ENCODE peak calls at places on chromosomes 4 and X, in seven cellular contexts. E, P, Y, B, X, A and O are unnamed samples.

GRCh38 chrX:129694805-129695204 is 40.0 kb upstream of the APLN start:
- DNase-seq in E (no peak), P (no peak), Y (no peak), B (no peak), X (no peak), A (no peak), O (no peak)

GRCh38 chrX:17546356-17546755 is 171.4 kb downstream of the NHS start:
- DNase-seq in E (no peak), P (no peak), Y (no peak), B (no peak), X (no peak), A (no peak), O (no peak)

GRCh38 chr4:175087156-175087555 is 169.0 kb downstream of the ADAM29 start:
- DNase-seq in E (no peak), P (no peak), Y (no peak), B (no peak), X (no peak), A (no peak), O (no peak)

GRCh38 chrX:39613508-39613921 is 484.2 kb downstream of the BCOR start:
- DNase-seq in E (no peak), P (no peak), Y (peak; percentile 30), B (peak; percentile 84), X (peak; percentile 29), A (peak; percentile 40), O (no peak)

GRCh38 chrX:34559325-34559724 is 97.8 kb downstream of the TMEM47 start:
- DNase-seq in E (no peak), P (no peak), Y (no peak), B (peak; percentile 72), X (no peak), A (no peak), O (no peak)

GRCh38 chrX:43643662-43644061 is 12.4 kb upstream of the MAOA start:
- DNase-seq in E (no peak), P (no peak), Y (no peak), B (no peak), X (no peak), A (no peak), O (no peak)

GRCh38 chr4:134145369-134145768 is 56.2 kb downstream of the PABPC4L start:
- DNase-seq in E (no peak), P (no peak), Y (no peak), B (no peak), X (no peak), A (no peak), O (no peak)

GRCh38 chrX:72169008-72169728 is 12.4 kb upstream of the PIN4 start:
- DNase-seq in E (peak; percentile 39), P (no peak), Y (no peak), B (no peak), X (no peak), A (no peak), O (peak; percentile 29)

GRCh38 chr4:1728061-1728980 is 7.0 kb downstream of the TACC3 start:
- DNase-seq in E (no peak), P (no peak), Y (no peak), B (no peak), X (peak; percentile 25), A (no peak), O (no peak)

GRCh38 chrX:103554687-103555417 is 30.5 kb upstream of the TCEAL4 start:
- DNase-seq in E (peak; percentile 63), P (no peak), Y (no peak), B (peak; percentile 93), X (peak; percentile 17), A (peak; percentile 32), O (peak; percentile 58)